ENCODE peak calls at places on chromosomes 11 and 22, in five cellular contexts. T is HepG2, X is K562, F is GM12878, V is H1. W is an unnamed sample.

GRCh38 chr22:31616315-31616980 is 45.6 kb downstream of the PISD start:
- DNase-seq in F (no peak), V (no peak), X (no peak), T (peak), W (no peak)

GRCh38 chr22:30290679-30291333 is 1.5 kb upstream of the CASTOR1 start:
- DNase-seq in X (no peak), V (no peak), T (peak), F (no peak), W (no peak)

GRCh38 chr11:27720277-27720830 is 20.1 kb upstream of the BDNF start:
- DNase-seq in V (peak), X (peak), T (no peak), F (no peak), W (peak)

GRCh38 chr11:35491231-35491871 is 34.1 kb downstream of the PAMR1 start:
- DNase-seq in V (no peak), X (no peak), F (no peak), T (no peak), W (no peak)

GRCh38 chr11:111514216-111515031 is at the start of gene HOATZ:
- DNase-seq in T (no peak), X (peak), F (no peak), V (peak), W (peak)

GRCh38 chr22:27801197-27801615 is 350 bp downstream of the MN1 start:
- DNase-seq in X (no peak), V (peak), F (no peak), T (no peak), W (peak)

GRCh38 chr11:76772100-76772782 is 10.9 kb upstream of the TSKU start:
- DNase-seq in X (no peak), F (no peak), T (peak), V (no peak), W (no peak)

GRCh38 chr11:119845756-119846155 is 116.8 kb upstream of the NECTIN1 start:
- DNase-seq in T (no peak), X (no peak), V (no peak), F (no peak), W (no peak)

GRCh38 chr11:61955031-61955415 is 4.9 kb downstream of the BEST1 start:
- DNase-seq in X (peak), F (no peak), V (no peak), T (peak), W (peak)

GRCh38 chr22:29203456-29203855 is 2.2 kb upstream of the EMID1 start:
- DNase-seq in V (no peak), T (no peak), F (no peak), X (no peak), W (no peak)

GRCh38 chr22:29201722-29202230 is 3.9 kb upstream of the EMID1 start:
- DNase-seq in F (no peak), X (no peak), T (no peak), V (no peak), W (no peak)

GRCh38 chr22:29203883-29204282 is 1.8 kb upstream of the EMID1 start:
- DNase-seq in T (no peak), X (no peak), V (no peak), F (no peak), W (no peak)

GRCh38 chr22:29200901-29201300 is 4.8 kb upstream of the EMID1 start:
- DNase-seq in F (no peak), X (no peak), V (no peak), T (no peak), W (no peak)

GRCh38 chr22:29202231-29203192 is 3.2 kb upstream of the EMID1 start:
- DNase-seq in V (no peak), F (peak), X (peak), T (peak), W (peak)
- TF ChIP-seq ATF2 in V (no peak), F (peak), X (no peak), T (no peak), W (no peak)

GRCh38 chr22:21939392-21940319 is 13.0 kb downstream of the PPM1F start:
- DNase-seq in F (no peak), T (no peak), X (no peak), V (no peak), W (no peak)
- TF ChIP-seq ATF2 in F (no peak), T (no peak), X (no peak), V (no peak), W (no peak)

GRCh38 chr11:24524156-24524555 is 27.3 kb downstream of the LUZP2 start:
- DNase-seq in X (no peak), V (no peak), F (no peak), T (no peak), W (no peak)
- TF ChIP-seq ATF2 in X (no peak), V (no peak), F (no peak), T (no peak), W (no peak)

GRCh38 chr22:37457093-37457893 is 28.9 kb downstream of the MFNG start:
- DNase-seq in F (peak), V (peak), T (peak), X (peak), W (peak)

GRCh38 chr22:37456351-37456750 is 29.1 kb upstream of the ELFN2 start:
- DNase-seq in T (no peak), V (no peak), X (no peak), F (no peak), W (no peak)

GRCh38 chr22:37453696-37454095 is 26.4 kb upstream of the ELFN2 start:
- DNase-seq in V (no peak), F (no peak), T (no peak), X (no peak), W (no peak)

GRCh38 chr22:37455896-37456295 is 28.6 kb upstream of the ELFN2 start:
- DNase-seq in T (no peak), F (no peak), V (no peak), X (no peak), W (no peak)

GRCh38 chr22:37454857-37455686 is 27.8 kb upstream of the ELFN2 start:
- DNase-seq in V (no peak), F (no peak), T (peak), X (peak), W (no peak)
- TF ChIP-seq ATF2 in V (no peak), F (no peak), T (no peak), X (no peak), W (no peak)

GRCh38 chr11:3808846-3809623 is 675 bp downstream of the PGAP2 start:
- DNase-seq in F (peak), V (no peak), X (peak), T (peak), W (peak)
- TF ChIP-seq ATF2 in F (no peak), V (peak), X (no peak), T (no peak), W (no peak)

DNA sequence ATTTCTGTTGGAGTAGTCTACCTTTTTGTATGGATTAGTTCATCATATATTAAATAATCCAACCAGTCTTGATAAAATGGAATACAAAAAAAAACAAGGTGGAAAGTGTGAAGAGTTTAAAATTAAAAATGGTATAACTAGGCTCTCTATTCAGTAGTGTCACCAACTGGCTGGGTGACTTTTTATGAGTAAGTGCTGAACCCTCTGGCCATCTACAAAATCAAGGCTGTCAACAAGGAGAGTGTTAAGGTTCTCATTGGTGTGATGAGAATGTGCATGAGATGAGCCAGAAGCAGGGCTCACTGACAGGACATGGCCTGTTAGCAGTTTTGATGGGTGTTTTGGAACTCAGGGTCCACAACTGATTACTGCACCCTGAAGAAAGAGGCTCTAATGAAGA is 343.2 kb downstream of the AASDHPPT start:
- DNase-seq in V (no peak), T (no peak), F (no peak), X (no peak), W (no peak)
- TF ChIP-seq ATF2 in V (no peak), T (no peak), F (no peak), X (no peak), W (no peak)

GRCh38 chr11:797300-798092 is 585 bp downstream of the SLC25A22 start:
- DNase-seq in F (no peak), V (peak), X (peak), T (peak), W (peak)

GRCh38 chr11:799641-800316 is 1.7 kb upstream of the SLC25A22 start:
- DNase-seq in T (no peak), V (no peak), F (no peak), X (no peak), W (no peak)

GRCh38 chr11:796565-797299 is 1.3 kb downstream of the SLC25A22 start:
- DNase-seq in V (no peak), T (peak), X (peak), F (no peak), W (no peak)

GRCh38 chr11:800473-800872 is 2.4 kb upstream of the SLC25A22 start:
- DNase-seq in X (no peak), F (no peak), T (no peak), V (no peak), W (no peak)

GRCh38 chr11:798093-798713 is at the start of gene SLC25A22:
- DNase-seq in X (peak), F (no peak), V (peak), T (peak), W (peak)
- TF ChIP-seq ATF2 in X (no peak), F (no peak), V (no peak), T (no peak), W (no peak)

GRCh38 chr11:102849319-102849718 is 5.9 kb upstream of the MMP3 start:
- DNase-seq in X (no peak), T (no peak), F (no peak), V (no peak), W (no peak)

GRCh38 chr11:102850973-102851745 is 7.8 kb upstream of the MMP3 start:
- DNase-seq in V (no peak), X (no peak), T (no peak), F (no peak), W (no peak)

GRCh38 chr11:102853055-102853454 is 9.6 kb upstream of the MMP3 start:
- DNase-seq in T (no peak), X (no peak), F (no peak), V (no peak), W (no peak)

DNA sequence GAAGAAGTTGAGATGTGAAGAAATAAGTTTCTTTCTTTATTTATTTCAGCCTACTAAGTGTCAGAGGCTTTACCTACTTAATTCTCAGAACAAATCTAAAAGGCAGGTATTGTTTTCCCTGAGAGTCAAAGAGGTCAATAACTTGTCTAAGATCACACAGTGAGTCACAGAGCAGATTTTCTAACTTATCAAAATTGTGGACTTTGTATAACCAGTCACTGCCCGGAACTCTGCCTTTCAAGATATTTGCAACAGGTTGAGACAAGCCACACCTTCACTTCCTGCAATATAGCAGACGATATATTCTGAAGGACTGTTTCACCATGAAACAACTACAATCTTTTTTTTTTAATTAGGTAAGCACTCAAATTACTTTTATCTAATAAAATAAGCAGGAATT is 10.5 kb upstream of the MMP3 start:
- DNase-seq in T (no peak), F (no peak), X (no peak), V (no peak), W (no peak)
- TF ChIP-seq ATF2 in T (no peak), F (no peak), X (no peak), V (no peak), W (no peak)

GRCh38 chr11:108902027-108902469 is 237.2 kb downstream of the DDX10 start:
- DNase-seq in T (peak), X (no peak), V (no peak), F (no peak), W (no peak)

GRCh38 chr11:108897916-108898315 is 233.0 kb downstream of the DDX10 start:
- DNase-seq in F (no peak), V (no peak), X (no peak), T (no peak), W (no peak)

GRCh38 chr11:108895579-108896480 is 231.0 kb downstream of the DDX10 start:
- DNase-seq in T (peak), F (peak), V (no peak), X (no peak), W (no peak)

GRCh38 chr11:108901359-108901758 is 236.5 kb downstream of the DDX10 start:
- DNase-seq in F (no peak), T (no peak), X (no peak), V (no peak), W (no peak)

DNA sequence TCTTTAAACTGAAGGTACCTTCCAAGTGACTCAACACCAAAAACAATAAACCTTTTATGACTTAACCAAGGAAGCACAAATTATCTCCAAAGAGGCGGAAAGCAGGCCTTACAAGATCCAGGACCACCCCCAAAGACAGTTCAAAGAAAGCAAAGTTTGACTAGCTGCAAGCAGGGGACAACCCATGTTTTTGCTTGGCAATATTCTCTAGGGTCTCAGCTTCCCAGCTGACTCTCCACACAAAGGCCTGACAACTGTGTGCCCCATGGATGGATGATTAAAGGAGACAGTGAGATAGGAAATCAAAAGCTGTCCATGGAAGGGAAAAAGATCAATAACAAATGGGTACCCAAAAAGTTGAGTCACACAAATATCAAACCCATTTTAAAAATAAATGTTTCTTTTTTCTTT is 232.2 kb downstream of the DDX10 start:
- DNase-seq in F (no peak), X (no peak), T (no peak), V (no peak), W (no peak)
- TF ChIP-seq ATF2 in F (no peak), X (no peak), T (no peak), V (no peak), W (no peak)

DNA sequence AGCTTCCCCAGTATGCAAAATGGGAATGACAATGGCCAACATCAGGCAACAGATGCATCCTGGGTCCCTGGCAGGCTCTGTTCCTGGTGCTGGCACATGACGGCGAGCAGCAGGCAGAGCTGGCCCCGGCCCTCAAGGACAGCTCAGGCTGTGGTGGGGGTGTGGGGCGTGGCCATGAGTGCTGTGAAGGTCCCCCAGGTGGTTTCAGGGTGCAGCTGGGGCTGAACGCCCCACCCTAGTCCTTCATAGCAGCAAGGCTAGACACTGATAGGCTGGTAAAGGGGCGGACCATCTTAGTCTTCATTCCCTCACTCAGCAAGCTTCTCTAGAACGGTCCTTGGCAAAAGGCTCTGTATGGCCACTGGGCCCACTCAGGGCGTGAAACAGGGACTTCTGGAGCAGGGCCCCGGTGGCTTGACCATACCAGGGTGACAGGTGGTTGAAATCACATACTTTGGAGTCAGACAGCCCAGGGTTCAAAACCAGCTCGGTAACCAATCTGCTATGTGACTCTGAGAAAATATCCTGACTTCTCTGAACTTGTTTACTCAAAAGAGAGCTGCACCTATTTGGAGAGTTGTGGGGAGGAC is 15.1 kb downstream of the NPTXR start:
- DNase-seq in V (no peak), T (no peak), F (no peak), X (no peak), W (no peak)
- TF ChIP-seq ATF2 in V (no peak), T (no peak), F (no peak), X (no peak), W (no peak)

W was measured in WTC11.